ENCODE peak calls at places on chromosomes 6 and 20, in five cellular contexts. One of them, this sample, is unnamed. For H3K9me3, the result is how much of the 10 kb centered on the place peaks cover.

GRCh38 chr6:41224800-41225199 is 3.3 kb upstream of the TREML4 start:
- ATAC-seq in right lobe of liver: no peak
- ATAC-seq in left lung: no peak
- ATAC-seq in aorta: no peak
- ATAC-seq in HepG2: no peak
- ATAC-seq in this sample: no peak

GRCh38 chr20:10639762-10640556 is 33.8 kb downstream of the JAG1 start:
- ATAC-seq in right lobe of liver: no peak
- ATAC-seq in left lung: no peak
- ATAC-seq in aorta: peak
- ATAC-seq in HepG2: peak
- ATAC-seq in this sample: no peak

GRCh38 chr6:167470836-167471547 is 146.1 kb downstream of the TTLL2 start:
- ATAC-seq in right lobe of liver: no peak
- ATAC-seq in left lung: no peak
- ATAC-seq in aorta: no peak
- ATAC-seq in HepG2: peak
- ATAC-seq in this sample: no peak

GRCh38 chr6:118736351-118736750 is 85.0 kb upstream of the CEP85L start:
- ATAC-seq in right lobe of liver: no peak
- ATAC-seq in left lung: no peak
- ATAC-seq in aorta: no peak
- ATAC-seq in HepG2: no peak
- ATAC-seq in this sample: no peak

GRCh38 chr6:16474834-16475781 is 236.7 kb downstream of the GMPR start:
- ATAC-seq in right lobe of liver: no peak
- ATAC-seq in left lung: no peak
- ATAC-seq in aorta: no peak
- ATAC-seq in HepG2: no peak
- ATAC-seq in this sample: no peak

GRCh38 chr6:24827162-24827561 is 28.4 kb upstream of the ARMH2 start:
- ATAC-seq in right lobe of liver: no peak
- ATAC-seq in left lung: no peak
- ATAC-seq in aorta: no peak
- ATAC-seq in HepG2: peak
- ATAC-seq in this sample: no peak

GRCh38 chr6:93779086-93779858 is 359.9 kb upstream of the EPHA7 start:
- ATAC-seq in right lobe of liver: no peak
- ATAC-seq in left lung: peak
- ATAC-seq in aorta: peak
- ATAC-seq in HepG2: peak
- ATAC-seq in this sample: no peak

GRCh38 chr20:31676534-31677030 is 38.9 kb downstream of the COX4I2 start:
- ATAC-seq in right lobe of liver: no peak
- ATAC-seq in left lung: no peak
- ATAC-seq in aorta: no peak
- ATAC-seq in HepG2: no peak
- ATAC-seq in this sample: no peak

GRCh38 chr20:63673951-63674350 is 15.8 kb downstream of the RTEL1 start:
- ATAC-seq in right lobe of liver: no peak
- ATAC-seq in left lung: no peak
- ATAC-seq in aorta: no peak
- ATAC-seq in HepG2: no peak
- ATAC-seq in this sample: no peak

GRCh38 chr6:106997392-106998257 is 23.1 kb upstream of the CD24 start:
- ATAC-seq in right lobe of liver: peak
- ATAC-seq in left lung: peak
- ATAC-seq in aorta: peak
- ATAC-seq in HepG2: peak
- ATAC-seq in this sample: no peak

GRCh38 chr6:90098637-90099036 is 198.0 kb downstream of the BACH2 start:
- ATAC-seq in right lobe of liver: no peak
- ATAC-seq in left lung: peak
- ATAC-seq in aorta: peak
- ATAC-seq in HepG2: no peak
- ATAC-seq in this sample: peak

GRCh38 chr6:97850458-97851218 is 567.6 kb upstream of the MMS22L start:
- ATAC-seq in right lobe of liver: no peak
- ATAC-seq in left lung: peak
- ATAC-seq in aorta: no peak
- ATAC-seq in HepG2: no peak
- ATAC-seq in this sample: no peak

GRCh38 chr20:33370296-33370695 is 31.0 kb downstream of the CDK5RAP1 start:
- ATAC-seq in right lobe of liver: no peak
- ATAC-seq in left lung: peak
- ATAC-seq in aorta: no peak
- ATAC-seq in HepG2: no peak
- ATAC-seq in this sample: peak

GRCh38 chr6:42200035-42200434 is 5.3 kb upstream of the GUCA1B start:
- ATAC-seq in right lobe of liver: peak
- ATAC-seq in left lung: peak
- ATAC-seq in aorta: no peak
- ATAC-seq in HepG2: no peak
- ATAC-seq in this sample: peak

GRCh38 chr6:101597711-101598110 is 204.2 kb downstream of the GRIK2 start:
- ATAC-seq in right lobe of liver: no peak
- ATAC-seq in left lung: no peak
- ATAC-seq in aorta: no peak
- ATAC-seq in HepG2: no peak
- ATAC-seq in this sample: no peak

GRCh38 chr20:49207071-49207470 is 12.1 kb upstream of the DDX27 start:
- ATAC-seq in right lobe of liver: no peak
- ATAC-seq in left lung: no peak
- ATAC-seq in aorta: no peak
- ATAC-seq in HepG2: peak
- ATAC-seq in this sample: no peak

GRCh38 chr6:106488494-106489369 is 128.2 kb downstream of the CRYBG1 start:
- ATAC-seq in right lobe of liver: no peak
- ATAC-seq in left lung: no peak
- ATAC-seq in aorta: no peak
- ATAC-seq in HepG2: no peak
- ATAC-seq in this sample: no peak

GRCh38 chr6:108714774-108715414 is 133.3 kb upstream of the ARMC2 start:
- ATAC-seq in right lobe of liver: peak
- ATAC-seq in left lung: peak
- ATAC-seq in aorta: peak
- ATAC-seq in HepG2: peak
- ATAC-seq in this sample: no peak

GRCh38 chr6:87870606-87871005 is 168.6 kb upstream of the AKIRIN2 start:
- ATAC-seq in right lobe of liver: no peak
- ATAC-seq in left lung: no peak
- ATAC-seq in aorta: no peak
- ATAC-seq in HepG2: no peak
- ATAC-seq in this sample: no peak

GRCh38 chr20:58429303-58429702 is 40.3 kb downstream of the VAPB start:
- ATAC-seq in right lobe of liver: no peak
- ATAC-seq in left lung: no peak
- ATAC-seq in aorta: no peak
- ATAC-seq in HepG2: peak
- ATAC-seq in this sample: no peak

GRCh38 chr6:35719830-35720733 is 16.8 kb upstream of the ARMC12 start:
- ATAC-seq in right lobe of liver: no peak
- ATAC-seq in left lung: peak
- ATAC-seq in aorta: peak
- ATAC-seq in HepG2: peak
- ATAC-seq in this sample: peak

GRCh38 chr6:149081281-149081680 is 236.2 kb upstream of the TAB2 start:
- ATAC-seq in right lobe of liver: no peak
- ATAC-seq in left lung: no peak
- ATAC-seq in aorta: no peak
- ATAC-seq in HepG2: no peak
- ATAC-seq in this sample: no peak

GRCh38 chr6:149079456-149079855 is 238.1 kb upstream of the TAB2 start:
- ATAC-seq in right lobe of liver: no peak
- ATAC-seq in left lung: no peak
- ATAC-seq in aorta: no peak
- ATAC-seq in HepG2: no peak
- ATAC-seq in this sample: no peak

GRCh38 chr6:149079911-149080501 is 237.5 kb upstream of the TAB2 start:
- ATAC-seq in right lobe of liver: peak
- ATAC-seq in left lung: peak
- ATAC-seq in aorta: peak
- ATAC-seq in HepG2: peak
- ATAC-seq in this sample: peak

GRCh38 chr6:149082320-149082719 is 235.2 kb upstream of the TAB2 start:
- ATAC-seq in right lobe of liver: peak
- ATAC-seq in left lung: peak
- ATAC-seq in aorta: peak
- ATAC-seq in HepG2: peak
- ATAC-seq in this sample: peak

DNA sequence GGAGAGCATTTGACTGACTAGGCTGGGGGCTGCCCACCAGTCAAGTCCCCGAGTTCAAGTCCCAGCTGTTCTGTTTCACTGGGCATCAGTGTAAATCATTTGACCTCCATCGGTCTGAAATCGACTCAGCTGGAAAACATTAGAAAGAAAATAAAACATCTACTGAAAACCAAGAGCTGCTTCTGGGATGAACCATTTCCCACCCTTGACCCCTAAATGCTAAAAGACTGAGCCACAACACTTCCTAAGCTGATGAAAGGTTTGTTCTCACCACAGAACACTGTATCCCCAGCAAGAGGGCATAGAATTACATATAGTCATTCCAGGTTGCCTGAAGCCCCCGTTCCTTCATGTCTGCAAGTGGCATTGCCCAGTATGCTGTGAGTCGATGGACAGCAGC is 237.0 kb upstream of the TAB2 start:
- ATAC-seq in right lobe of liver: no peak
- ATAC-seq in left lung: no peak
- ATAC-seq in aorta: no peak
- ATAC-seq in HepG2: no peak
- ATAC-seq in this sample: no peak
- H3K27ac ChIP-seq in right lobe of liver: no peak
- H3K27ac ChIP-seq in left lung: peak
- H3K27ac ChIP-seq in aorta: peak
- H3K27ac ChIP-seq in HepG2: no peak
- H3K27ac ChIP-seq in this sample: peak

GRCh38 chr20:56091635-56092180 is 86.4 kb upstream of the CBLN4 start:
- ATAC-seq in right lobe of liver: no peak
- ATAC-seq in left lung: no peak
- ATAC-seq in aorta: no peak
- ATAC-seq in HepG2: no peak
- ATAC-seq in this sample: no peak
- H3K9me3 ChIP-seq in right lobe of liver: under half
- H3K9me3 ChIP-seq in left lung: under half
- H3K9me3 ChIP-seq in aorta: under half
- H3K9me3 ChIP-seq in HepG2: half or more
- H3K9me3 ChIP-seq in this sample: under half

GRCh38 chr6:113857565-113858066 is 471 bp downstream of the MARCKS start:
- ATAC-seq in right lobe of liver: no peak
- ATAC-seq in left lung: peak
- ATAC-seq in aorta: no peak
- ATAC-seq in HepG2: no peak
- ATAC-seq in this sample: no peak
- H3K27ac ChIP-seq in right lobe of liver: peak
- H3K27ac ChIP-seq in left lung: peak
- H3K27ac ChIP-seq in aorta: no peak
- H3K27ac ChIP-seq in HepG2: peak
- H3K27ac ChIP-seq in this sample: peak

GRCh38 chr20:59811681-59812171 is 121.7 kb downstream of the SYCP2 start:
- ATAC-seq in right lobe of liver: no peak
- ATAC-seq in left lung: no peak
- ATAC-seq in aorta: no peak
- ATAC-seq in HepG2: no peak
- ATAC-seq in this sample: no peak
- H3K9me3 ChIP-seq in right lobe of liver: under half
- H3K9me3 ChIP-seq in left lung: under half
- H3K9me3 ChIP-seq in aorta: under half
- H3K9me3 ChIP-seq in HepG2: under half
- H3K9me3 ChIP-seq in this sample: under half